ENCODE peak calls at places on chromosomes 13 and 19, in four cellular contexts. One of them, this sample, is unnamed.

GRCh38 chr13:110334841-110335490 is 27.9 kb downstream of the COL4A2 start:
- DNase-seq in GM12878: no peak
- DNase-seq in K562: no peak
- DNase-seq in H1: no peak
- DNase-seq in this sample: no peak

GRCh38 chr19:58252102-58252685 is 23.5 kb downstream of the ZNF544 start:
- DNase-seq in GM12878: no peak
- DNase-seq in K562: no peak
- DNase-seq in H1: no peak
- DNase-seq in this sample: no peak

GRCh38 chr13:98480915-98481510 is 95.9 kb downstream of the STK24 start:
- DNase-seq in GM12878: no peak
- DNase-seq in K562: peak
- DNase-seq in H1: no peak
- DNase-seq in this sample: no peak

GRCh38 chr19:2268861-2269243 is 12.6 kb upstream of the JSRP1 start:
- DNase-seq in GM12878: no peak
- DNase-seq in K562: no peak
- DNase-seq in H1: no peak
- DNase-seq in this sample: no peak

GRCh38 chr19:5590865-5591154 is 23.1 kb upstream of the TINCR start:
- DNase-seq in GM12878: no peak
- DNase-seq in K562: no peak
- DNase-seq in H1: no peak
- DNase-seq in this sample: no peak

GRCh38 chr19:13298565-13299481 is 148.6 kb downstream of the IER2 start:
- DNase-seq in GM12878: no peak
- DNase-seq in K562: peak
- DNase-seq in H1: no peak
- DNase-seq in this sample: no peak

GRCh38 chr13:19961924-19962323 is 3.4 kb downstream of the ZMYM2 start:
- DNase-seq in GM12878: no peak
- DNase-seq in K562: no peak
- DNase-seq in H1: no peak
- DNase-seq in this sample: no peak

GRCh38 chr13:30679483-30680330 is 55.6 kb upstream of the ALOX5AP start:
- DNase-seq in GM12878: no peak
- DNase-seq in K562: no peak
- DNase-seq in H1: no peak
- DNase-seq in this sample: peak

GRCh38 chr13:61913183-61913582 is 497.5 kb upstream of the PCDH20 start:
- DNase-seq in GM12878: no peak
- DNase-seq in K562: no peak
- DNase-seq in H1: no peak
- DNase-seq in this sample: no peak

GRCh38 chr19:16447015-16447384 is 24.8 kb downstream of the EPS15L1 start:
- DNase-seq in GM12878: peak
- DNase-seq in K562: peak
- DNase-seq in H1: no peak
- DNase-seq in this sample: peak

GRCh38 chr13:79056706-79057105 is 349.3 kb downstream of the RBM26 start:
- DNase-seq in GM12878: no peak
- DNase-seq in K562: no peak
- DNase-seq in H1: no peak
- DNase-seq in this sample: no peak

GRCh38 chr13:51000576-51001260 is 91.1 kb downstream of the RNASEH2B start:
- DNase-seq in GM12878: no peak
- DNase-seq in K562: no peak
- DNase-seq in H1: no peak
- DNase-seq in this sample: no peak

GRCh38 chr19:46197314-46198070 is 32.0 kb upstream of the IGFL1 start:
- DNase-seq in GM12878: no peak
- DNase-seq in K562: no peak
- DNase-seq in H1: no peak
- DNase-seq in this sample: no peak

GRCh38 chr13:26971990-26972888 is 199.4 kb downstream of the USP12 start:
- DNase-seq in GM12878: no peak
- DNase-seq in K562: peak
- DNase-seq in H1: peak
- DNase-seq in this sample: peak

GRCh38 chr13:34017231-34017630 is 199.3 kb downstream of the RFC3 start:
- DNase-seq in GM12878: no peak
- DNase-seq in K562: no peak
- DNase-seq in H1: no peak
- DNase-seq in this sample: no peak

GRCh38 chr19:15934332-15935078 is at the start of gene CYP4F11:
- DNase-seq in GM12878: no peak
- DNase-seq in K562: no peak
- DNase-seq in H1: no peak
- DNase-seq in this sample: peak

GRCh38 chr13:86585826-86586225 is 786.6 kb upstream of the SLITRK6 start:
- DNase-seq in GM12878: no peak
- DNase-seq in K562: no peak
- DNase-seq in H1: no peak
- DNase-seq in this sample: no peak

GRCh38 chr13:105410602-105411001 is 1124.9 kb downstream of the EFNB2 start:
- DNase-seq in GM12878: no peak
- DNase-seq in K562: peak
- DNase-seq in H1: peak
- DNase-seq in this sample: peak

GRCh38 chr13:93947651-93948050 is 531.8 kb downstream of the DCT start:
- DNase-seq in GM12878: no peak
- DNase-seq in K562: no peak
- DNase-seq in H1: no peak
- DNase-seq in this sample: no peak
- TF ChIP-seq BRCA1 in GM12878: no peak
- TF ChIP-seq BRCA1 in K562: no peak
- TF ChIP-seq BRCA1 in H1: no peak
- TF ChIP-seq BRCA1 in this sample: no peak

GRCh38 chr13:42892760-42893159 is 99.3 kb downstream of the EPSTI1 start:
- DNase-seq in GM12878: no peak
- DNase-seq in K562: no peak
- DNase-seq in H1: no peak
- DNase-seq in this sample: no peak
- TF ChIP-seq BRCA1 in GM12878: no peak
- TF ChIP-seq BRCA1 in K562: no peak
- TF ChIP-seq BRCA1 in H1: no peak
- TF ChIP-seq BRCA1 in this sample: no peak

DNA sequence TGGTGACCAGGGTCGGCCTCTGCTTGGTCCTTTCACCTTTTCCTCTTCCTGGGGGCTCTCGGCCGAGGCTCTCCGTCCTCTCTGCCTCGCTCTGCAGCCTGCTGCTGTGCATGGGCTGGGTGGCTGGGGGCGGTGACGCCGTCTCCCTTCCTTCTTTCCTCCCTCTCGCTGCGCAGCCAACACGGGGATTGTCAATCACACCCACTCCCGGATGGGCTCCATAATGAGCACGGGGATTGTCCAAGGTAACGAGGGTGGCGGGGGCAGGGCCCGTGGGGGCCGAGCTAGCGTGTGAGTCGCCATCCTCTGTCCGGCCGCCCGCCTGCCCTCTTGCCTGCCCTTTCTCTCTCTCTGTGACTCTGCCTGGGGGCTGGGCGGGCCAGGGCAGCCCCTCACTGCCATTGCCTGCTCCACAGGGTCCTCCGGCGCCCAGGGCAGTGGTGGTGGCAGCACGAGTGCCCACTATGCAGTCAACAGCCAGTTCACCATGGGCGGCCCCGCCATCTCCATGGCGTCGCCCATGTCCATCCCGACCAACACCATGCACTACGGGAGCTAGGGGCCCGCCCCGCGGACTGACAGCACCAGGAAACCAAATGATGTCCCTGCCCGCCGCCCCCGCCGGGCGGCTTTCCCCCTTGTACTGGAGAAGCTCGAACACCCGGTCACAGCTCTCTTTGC is 7.1 kb downstream of the YIPF2 start:
- DNase-seq in GM12878: no peak
- DNase-seq in K562: no peak
- DNase-seq in H1: no peak
- DNase-seq in this sample: no peak
- TF ChIP-seq BRCA1 in GM12878: no peak
- TF ChIP-seq BRCA1 in K562: no peak
- TF ChIP-seq BRCA1 in H1: no peak
- TF ChIP-seq BRCA1 in this sample: no peak

DNA sequence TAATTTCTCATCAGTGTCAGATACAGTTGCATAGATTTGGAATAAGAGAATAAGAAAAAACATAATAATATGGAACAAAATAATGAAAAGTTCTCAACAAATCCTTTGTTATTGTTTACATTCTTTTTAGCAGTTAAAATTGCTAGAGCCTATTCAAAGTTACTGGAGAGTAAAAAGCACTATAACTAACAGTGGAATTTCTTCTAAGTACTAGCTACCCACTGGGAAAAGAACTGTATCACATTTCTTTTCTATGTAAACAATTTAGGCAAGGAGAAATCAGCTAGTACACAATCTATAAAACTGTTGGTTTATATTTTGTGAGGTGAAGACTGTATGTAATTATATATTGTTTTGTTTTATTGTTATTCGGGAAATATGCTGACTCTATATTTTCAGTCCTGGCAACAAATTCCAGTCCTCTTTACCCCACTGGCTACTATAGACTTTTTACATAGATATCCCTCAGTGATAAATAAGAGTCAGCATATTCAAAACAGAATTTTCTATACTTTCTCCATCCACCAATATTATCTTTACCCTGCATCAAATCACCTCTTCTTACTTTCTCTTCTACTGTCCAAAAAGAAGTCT is 222.0 kb downstream of the PCDH9 start:
- DNase-seq in GM12878: no peak
- DNase-seq in K562: no peak
- DNase-seq in H1: no peak
- DNase-seq in this sample: no peak
- TF ChIP-seq BRCA1 in GM12878: no peak
- TF ChIP-seq BRCA1 in K562: no peak
- TF ChIP-seq BRCA1 in H1: no peak
- TF ChIP-seq BRCA1 in this sample: no peak

GRCh38 chr13:41935501-41935900 is 25.4 kb downstream of the VWA8 start:
- DNase-seq in GM12878: no peak
- DNase-seq in K562: no peak
- DNase-seq in H1: no peak
- DNase-seq in this sample: no peak
- TF ChIP-seq BRCA1 in GM12878: no peak
- TF ChIP-seq BRCA1 in K562: no peak
- TF ChIP-seq BRCA1 in H1: no peak
- TF ChIP-seq BRCA1 in this sample: no peak

GRCh38 chr19:49151339-49152217 is 3.6 kb downstream of the HRC start:
- DNase-seq in GM12878: no peak
- DNase-seq in K562: peak
- DNase-seq in H1: peak
- DNase-seq in this sample: no peak
- TF ChIP-seq BRCA1 in GM12878: no peak
- TF ChIP-seq BRCA1 in K562: no peak
- TF ChIP-seq BRCA1 in H1: no peak
- TF ChIP-seq BRCA1 in this sample: no peak

GRCh38 chr13:96020155-96020575 is 33.0 kb downstream of the UGGT2 start:
- DNase-seq in GM12878: peak
- DNase-seq in K562: peak
- DNase-seq in H1: no peak
- DNase-seq in this sample: peak
- TF ChIP-seq BRCA1 in GM12878: no peak
- TF ChIP-seq BRCA1 in K562: no peak
- TF ChIP-seq BRCA1 in H1: no peak
- TF ChIP-seq BRCA1 in this sample: no peak

GRCh38 chr19:14758816-14759215 is 19.5 kb downstream of the ADGRE2 start:
- DNase-seq in GM12878: no peak
- DNase-seq in K562: no peak
- DNase-seq in H1: peak
- DNase-seq in this sample: no peak

GRCh38 chr19:14763497-14764145 is 14.7 kb downstream of the ADGRE2 start:
- DNase-seq in GM12878: no peak
- DNase-seq in K562: no peak
- DNase-seq in H1: no peak
- DNase-seq in this sample: no peak

GRCh38 chr19:14762111-14762510 is 16.2 kb downstream of the ADGRE2 start:
- DNase-seq in GM12878: no peak
- DNase-seq in K562: no peak
- DNase-seq in H1: no peak
- DNase-seq in this sample: no peak

GRCh38 chr19:14764401-14764800 is 14.0 kb downstream of the ADGRE2 start:
- DNase-seq in GM12878: no peak
- DNase-seq in K562: no peak
- DNase-seq in H1: no peak
- DNase-seq in this sample: no peak

DNA sequence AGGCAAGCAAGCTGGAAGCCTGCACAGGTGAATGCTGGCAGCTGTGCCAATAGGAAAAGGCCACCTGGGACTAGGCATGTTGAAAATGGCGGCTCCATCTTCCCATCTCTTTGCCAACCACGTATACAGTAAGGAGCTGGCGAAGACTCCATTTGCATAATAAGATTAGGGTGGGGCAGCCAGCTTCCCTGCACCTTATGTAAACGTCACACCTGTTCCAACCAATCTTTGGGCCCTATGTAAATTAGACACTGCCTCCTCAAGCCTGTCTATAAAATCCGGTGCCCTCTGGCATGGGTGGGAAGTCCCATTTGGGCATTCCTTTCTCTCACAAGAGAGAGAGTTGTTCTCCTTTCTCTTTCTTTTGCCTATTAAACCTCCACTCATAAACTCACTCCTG is 16.8 kb downstream of the ADGRE2 start:
- DNase-seq in GM12878: no peak
- DNase-seq in K562: no peak
- DNase-seq in H1: no peak
- DNase-seq in this sample: no peak
- TF ChIP-seq BRCA1 in GM12878: no peak
- TF ChIP-seq BRCA1 in K562: no peak
- TF ChIP-seq BRCA1 in H1: no peak
- TF ChIP-seq BRCA1 in this sample: no peak

GRCh38 chr19:55447421-55448174 is 4.5 kb upstream of the SHISA7 start:
- DNase-seq in GM12878: no peak
- DNase-seq in K562: peak
- DNase-seq in H1: no peak
- DNase-seq in this sample: no peak
- TF ChIP-seq BRCA1 in GM12878: no peak
- TF ChIP-seq BRCA1 in K562: no peak
- TF ChIP-seq BRCA1 in H1: no peak
- TF ChIP-seq BRCA1 in this sample: no peak

This sample was measured in HepG2.